ENCODE peak calls at places on chromosomes 16 and 17, in eight cellular contexts. Q, T, X, L, A, C, G and Y are unnamed samples.

GRCh38 chr17:44223574-44224046 is 4.1 kb upstream of the UBTF start:
- DNase-seq in Q (peak), T (no peak), X (peak), L (no peak), A (peak), C (no peak), G (peak), Y (peak)

GRCh38 chr17:38421224-38421841 is 6.9 kb upstream of the ARHGAP23 start:
- DNase-seq in Q (peak), T (no peak), X (peak), L (no peak), A (peak), C (no peak), G (no peak), Y (peak)

GRCh38 chr17:17947966-17948365 is 24.2 kb downstream of the TOM1L2 start:
- DNase-seq in Q (no peak), T (no peak), X (no peak), L (no peak), A (no peak), C (no peak), G (no peak), Y (no peak)

GRCh38 chr17:81902653-81903414 is 796 bp downstream of the NPB start:
- DNase-seq in Q (no peak), T (no peak), X (no peak), L (peak), A (no peak), C (no peak), G (no peak), Y (no peak)

GRCh38 chr17:82330322-82331239 is 3.0 kb downstream of the SECTM1 start:
- DNase-seq in Q (peak), T (no peak), X (peak), L (peak), A (peak), C (no peak), G (peak), Y (peak)

GRCh38 chr16:3401719-3402397 is 843 bp downstream of the ZNF174 start:
- DNase-seq in Q (peak), T (no peak), X (peak), L (no peak), A (peak), C (no peak), G (peak), Y (peak)

GRCh38 chr16:57244463-57244766 is 644 bp upstream of the ARL2BP start:
- DNase-seq in Q (no peak), T (no peak), X (no peak), L (no peak), A (no peak), C (no peak), G (no peak), Y (no peak)

GRCh38 chr17:73226556-73227172 is 33.8 kb downstream of the COG1 start:
- DNase-seq in Q (peak), T (no peak), X (no peak), L (no peak), A (no peak), C (no peak), G (no peak), Y (no peak)

GRCh38 chr16:58658796-58659211 is 25.8 kb downstream of the SLC38A7 start:
- DNase-seq in Q (peak), T (no peak), X (peak), L (no peak), A (no peak), C (no peak), G (no peak), Y (peak)

GRCh38 chr16:87948735-87949070 is 2.5 kb upstream of the BANP start:
- DNase-seq in Q (no peak), T (no peak), X (no peak), L (no peak), A (no peak), C (no peak), G (no peak), Y (no peak)

GRCh38 chr16:53785044-53785443 is 81.1 kb downstream of the FTO start:
- DNase-seq in Q (peak), T (no peak), X (peak), L (no peak), A (no peak), C (no peak), G (no peak), Y (no peak)

GRCh38 chr17:57271821-57272220 is 15.5 kb downstream of the MSI2 start:
- DNase-seq in Q (no peak), T (no peak), X (no peak), L (no peak), A (no peak), C (no peak), G (no peak), Y (no peak)

GRCh38 chr16:28925386-28926228 is 569 bp upstream of the RABEP2 start:
- DNase-seq in Q (peak), T (peak), X (peak), L (no peak), A (peak), C (peak), G (peak), Y (peak)

GRCh38 chr17:77778636-77779524 is 179.6 kb upstream of the TNRC6C start:
- DNase-seq in Q (peak), T (peak), X (no peak), L (peak), A (peak), C (no peak), G (peak), Y (no peak)

GRCh38 chr16:27225536-27226360 is 22.4 kb downstream of the KDM8 start:
- DNase-seq in Q (no peak), T (no peak), X (no peak), L (peak), A (no peak), C (no peak), G (no peak), Y (no peak)

GRCh38 chr17:44916781-44917241 is 1.5 kb upstream of the GFAP start:
- DNase-seq in Q (peak), T (no peak), X (peak), L (peak), A (peak), C (peak), G (no peak), Y (peak)

GRCh38 chr17:48907713-48908046 is 527 bp upstream of the UBE2Z start:
- DNase-seq in Q (peak), T (no peak), X (peak), L (no peak), A (peak), C (no peak), G (no peak), Y (no peak)

GRCh38 chr17:81033535-81034167 is 1.3 kb upstream of the BAIAP2 start:
- DNase-seq in Q (no peak), T (no peak), X (no peak), L (peak), A (no peak), C (no peak), G (no peak), Y (no peak)

GRCh38 chr16:50185005-50185505 is 31.9 kb downstream of the TENT4B start:
- DNase-seq in Q (peak), T (no peak), X (no peak), L (no peak), A (peak), C (no peak), G (no peak), Y (no peak)

GRCh38 chr17:2087597-2088211 is 32.8 kb downstream of the HIC1 start:
- DNase-seq in Q (no peak), T (no peak), X (no peak), L (no peak), A (peak), C (no peak), G (no peak), Y (no peak)

GRCh38 chr16:30924086-30924714 is 828 bp downstream of the FBXL19 start:
- DNase-seq in Q (no peak), T (no peak), X (no peak), L (peak), A (no peak), C (no peak), G (no peak), Y (no peak)

GRCh38 chr17:72386619-72387237 is 265.9 kb downstream of the SOX9 start:
- DNase-seq in Q (peak), T (no peak), X (peak), L (no peak), A (no peak), C (no peak), G (no peak), Y (peak)

GRCh38 chr17:40612510-40613244 is 34.9 kb downstream of the SMARCE1 start:
- DNase-seq in Q (no peak), T (no peak), X (no peak), L (no peak), A (no peak), C (no peak), G (no peak), Y (no peak)

GRCh38 chr17:78888911-78889496 is 14.0 kb downstream of the CEP295NL start:
- DNase-seq in Q (no peak), T (no peak), X (no peak), L (peak), A (no peak), C (no peak), G (no peak), Y (no peak)

GRCh38 chr16:47732806-47733150 is 271.6 kb downstream of the PHKB start:
- DNase-seq in Q (peak), T (no peak), X (peak), L (no peak), A (peak), C (no peak), G (no peak), Y (peak)

GRCh38 chr17:83152745-83153611 is 73.6 kb downstream of the METRNL start:
- DNase-seq in Q (no peak), T (peak), X (no peak), L (peak), A (no peak), C (peak), G (peak), Y (no peak)

GRCh38 chr16:24721830-24722238 is 7.6 kb upstream of the TNRC6A start:
- DNase-seq in Q (no peak), T (no peak), X (no peak), L (no peak), A (peak), C (no peak), G (no peak), Y (no peak)

GRCh38 chr16:84599528-84600202 is 18.2 kb downstream of the COTL1 start:
- DNase-seq in Q (peak), T (no peak), X (peak), L (peak), A (peak), C (no peak), G (no peak), Y (peak)

GRCh38 chr17:55302407-55302787 is 37.6 kb downstream of the HLF start:
- DNase-seq in Q (no peak), T (no peak), X (no peak), L (no peak), A (no peak), C (no peak), G (no peak), Y (no peak)
- TF ChIP-seq CTCF in Q (no peak), T (no peak), X (no peak), L (no peak), A (no peak), C (no peak), G (no peak), Y (no peak)

DNA sequence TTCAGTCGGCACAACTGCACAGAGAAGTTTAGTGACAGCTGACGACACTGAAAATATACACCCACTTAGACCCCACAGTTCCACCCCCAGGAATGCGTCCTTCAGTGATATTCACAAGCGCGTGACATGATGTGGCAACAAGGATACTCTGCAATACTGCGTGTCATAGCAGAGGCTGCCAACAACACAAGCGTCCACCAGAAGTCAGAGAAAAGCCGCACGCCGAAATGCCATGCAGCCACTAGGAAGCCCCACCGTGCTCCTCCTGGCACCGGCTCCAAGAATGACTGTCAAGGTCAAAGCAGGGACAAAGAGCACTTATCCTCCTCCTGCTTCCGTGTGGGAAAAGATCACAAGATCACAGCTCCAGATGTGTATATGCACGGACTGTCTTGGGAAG is 3.5 kb downstream of the ATP2A3 start:
- DNase-seq in Q (peak), T (no peak), X (peak), L (no peak), A (peak), C (no peak), G (peak), Y (peak)
- H3K4me3 ChIP-seq in Q (no peak), T (no peak), X (no peak), L (no peak), A (no peak), C (no peak), G (no peak), Y (no peak)

GRCh38 chr17:7588553-7589203 is 1.2 kb downstream of the SOX15 start:
- DNase-seq in Q (no peak), T (no peak), X (no peak), L (no peak), A (no peak), C (no peak), G (no peak), Y (no peak)

GRCh38 chr17:7587831-7588230 is 2.1 kb downstream of the SOX15 start:
- DNase-seq in Q (peak), T (no peak), X (no peak), L (no peak), A (peak), C (no peak), G (no peak), Y (peak)

GRCh38 chr17:7589891-7590611 is at the start of gene SOX15:
- DNase-seq in Q (no peak), T (no peak), X (no peak), L (no peak), A (peak), C (peak), G (no peak), Y (peak)

GRCh38 chr17:7590743-7591142 is 849 bp upstream of the SOX15 start:
- DNase-seq in Q (peak), T (no peak), X (peak), L (no peak), A (peak), C (no peak), G (no peak), Y (no peak)

DNA sequence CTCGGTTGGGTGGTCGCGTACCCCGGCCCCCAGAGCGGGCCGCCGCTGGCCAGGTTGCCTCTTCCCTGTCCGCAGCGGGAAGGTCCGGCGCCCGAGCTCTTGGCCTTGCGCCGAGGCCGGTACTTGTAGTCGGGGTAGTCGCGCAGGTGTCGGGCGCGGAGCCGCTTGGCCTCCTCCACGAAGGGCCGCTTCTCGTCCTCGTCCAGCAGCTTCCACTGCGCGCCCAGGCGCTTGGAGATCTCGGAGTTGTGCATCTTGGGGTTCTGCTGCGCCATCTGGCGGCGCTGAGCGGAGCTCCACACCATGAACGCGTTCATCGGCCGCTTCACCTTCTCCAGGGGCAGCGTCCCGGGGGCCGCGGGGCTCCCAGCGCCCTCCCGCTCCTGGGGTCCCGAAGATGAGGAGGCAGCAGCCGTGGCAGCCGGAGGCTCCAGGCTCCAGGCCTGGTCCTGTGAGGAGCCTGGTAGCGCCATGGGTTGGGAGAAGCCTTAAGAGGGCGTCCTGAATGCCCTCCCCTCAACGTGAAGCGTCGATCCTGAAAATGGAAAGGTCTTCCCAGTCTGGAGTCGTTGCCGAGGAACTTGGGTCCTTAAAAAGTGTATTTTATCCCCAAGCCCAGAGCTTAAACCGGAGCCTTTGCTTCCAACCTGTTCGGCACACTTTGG is 558 bp downstream of the SOX15 start:
- DNase-seq in Q (peak), T (peak), X (peak), L (peak), A (peak), C (peak), G (peak), Y (peak)
- TF ChIP-seq CTCF in Q (peak), T (peak), X (peak), L (peak), A (peak), C (no peak), G (peak), Y (peak)

GRCh38 chr16:75114946-75115825 is 1.4 kb downstream of the LDHD start:
- DNase-seq in Q (no peak), T (no peak), X (no peak), L (peak), A (no peak), C (no peak), G (no peak), Y (no peak)
- H3K4me3 ChIP-seq in Q (no peak), T (peak), X (no peak), L (no peak), A (no peak), C (no peak), G (peak), Y (no peak)

DNA sequence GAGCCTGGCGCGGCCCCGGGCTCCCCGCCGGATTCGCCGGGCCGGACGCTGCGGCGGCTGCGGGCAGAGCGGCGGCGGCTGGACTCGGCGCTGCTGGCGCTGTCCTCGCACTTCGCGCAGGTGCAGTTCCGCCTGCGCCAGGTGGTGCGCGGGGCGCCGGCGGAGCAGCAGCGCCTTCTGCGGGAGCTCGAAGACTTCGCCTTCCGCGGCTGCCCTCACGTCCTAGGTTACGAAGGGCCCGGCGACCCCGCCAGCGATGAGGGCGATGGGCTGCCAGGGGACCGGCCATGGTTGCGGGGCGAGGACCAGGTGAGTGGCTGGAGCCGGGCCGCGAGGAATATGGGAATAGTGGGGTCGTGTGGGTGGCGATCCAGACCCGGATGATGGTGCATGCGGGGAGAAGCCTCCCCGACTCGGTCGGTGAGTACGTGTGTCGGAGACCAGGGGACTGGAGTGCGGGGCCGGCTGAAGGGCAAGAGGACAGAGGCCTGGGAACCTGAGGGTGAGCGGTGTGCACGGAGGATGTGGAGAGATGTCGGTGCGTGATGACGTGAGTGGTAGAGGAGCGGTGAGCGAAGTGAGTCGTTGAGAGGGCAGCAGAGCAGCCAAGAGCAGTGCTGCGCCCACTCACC is 517 bp downstream of the RUNDC1 start:
- DNase-seq in Q (peak), T (no peak), X (peak), L (peak), A (peak), C (no peak), G (peak), Y (peak)
- TF ChIP-seq CTCF in Q (no peak), T (no peak), X (no peak), L (no peak), A (no peak), C (no peak), G (no peak), Y (no peak)

DNA sequence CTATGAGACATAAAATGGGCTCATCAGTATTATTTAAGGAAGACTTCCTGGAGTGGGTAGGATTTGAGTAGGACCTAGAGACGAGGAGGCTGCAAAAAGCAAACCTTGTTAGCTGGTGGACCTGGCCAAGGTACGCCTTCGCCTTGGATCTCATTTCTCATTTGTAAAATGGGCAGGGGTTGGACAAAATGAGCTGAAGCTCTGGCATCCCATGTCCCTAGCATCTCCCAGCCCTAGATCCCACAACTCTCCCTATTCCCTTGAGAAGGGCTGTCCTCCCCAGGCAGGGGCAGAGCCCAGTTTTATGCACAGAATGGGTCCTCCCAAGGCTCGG is 306 bp upstream of the SPATA20 start:
- DNase-seq in Q (no peak), T (no peak), X (no peak), L (no peak), A (no peak), C (no peak), G (no peak), Y (no peak)
- H3K4me3 ChIP-seq in Q (peak), T (peak), X (no peak), L (peak), A (peak), C (no peak), G (peak), Y (peak)

GRCh38 chr16:67013823-67014640 is 14.9 kb upstream of the CBFB start:
- DNase-seq in Q (peak), T (peak), X (peak), L (peak), A (peak), C (peak), G (peak), Y (peak)
- TF ChIP-seq CTCF in Q (no peak), T (no peak), X (no peak), L (peak), A (no peak), C (no peak), G (no peak), Y (peak)

GRCh38 chr16:77722315-77723107 is at the start of gene NUDT7:
- DNase-seq in Q (peak), T (peak), X (peak), L (peak), A (peak), C (peak), G (peak), Y (peak)
- H3K4me3 ChIP-seq in Q (peak), T (peak), X (peak), L (peak), A (peak), C (peak), G (peak), Y (peak)

DNA sequence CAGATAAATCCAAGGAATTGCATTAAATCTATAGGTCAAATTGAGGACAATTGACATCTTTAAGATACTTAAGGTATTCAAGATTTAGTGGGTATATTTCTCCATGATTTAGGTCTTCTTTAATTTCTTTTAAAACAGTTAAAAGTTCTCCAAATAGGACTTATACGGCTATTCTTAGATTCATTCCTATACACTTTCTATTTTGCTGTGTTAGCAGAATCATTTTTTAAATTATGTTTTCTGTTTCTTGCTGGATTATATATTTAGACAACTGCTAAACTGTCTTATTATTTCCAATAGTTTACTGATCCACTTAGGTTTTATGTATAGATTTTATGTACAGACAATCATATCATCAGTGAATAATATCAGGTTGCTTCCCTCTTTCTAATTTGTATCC is 226.1 kb upstream of the AXIN2 start:
- DNase-seq in Q (no peak), T (no peak), X (no peak), L (no peak), A (no peak), C (no peak), G (no peak), Y (no peak)
- TF ChIP-seq CTCF in Q (no peak), T (no peak), X (no peak), L (no peak), A (no peak), C (no peak), G (no peak), Y (no peak)